ENCODE peak calls at places on chromosomes 13 and 19, in six cellular contexts. B, C, F, T, S and N are unnamed samples.

GRCh38 chr19:12937243-12938053 is 961 bp upstream of the CALR start:
- DNase-seq in B (no peak), C (peak), F (peak), T (no peak), S (no peak), N (no peak)

GRCh38 chr13:47178090-47178950 is 281.5 kb upstream of the HTR2A start:
- DNase-seq in B (no peak), C (no peak), F (no peak), T (no peak), S (no peak), N (no peak)

GRCh38 chr13:49097374-49097773 is 121.7 kb downstream of the FNDC3A start:
- DNase-seq in B (no peak), C (no peak), F (peak), T (no peak), S (no peak), N (no peak)

GRCh38 chr13:53408847-53409568 is 380.4 kb downstream of the OLFM4 start:
- DNase-seq in B (no peak), C (no peak), F (no peak), T (no peak), S (no peak), N (no peak)

GRCh38 chr19:5070922-5071321 is 102.0 kb downstream of the KDM4B start:
- DNase-seq in B (no peak), C (no peak), F (no peak), T (no peak), S (no peak), N (no peak)

GRCh38 chr13:102091231-102091630 is 310.6 kb downstream of the FGF14 start:
- DNase-seq in B (no peak), C (no peak), F (no peak), T (no peak), S (no peak), N (no peak)

GRCh38 chr13:21476893-21477472 is 17.9 kb upstream of the ZDHHC20 start:
- DNase-seq in B (peak), C (peak), F (peak), T (peak), S (peak), N (peak)

GRCh38 chr19:35206379-35206778 is 22.2 kb downstream of the FAM187B start:
- DNase-seq in B (no peak), C (no peak), F (no peak), T (peak), S (peak), N (no peak)

GRCh38 chr13:89748716-89749115 is 1598.8 kb upstream of the MIR17HG start:
- DNase-seq in B (no peak), C (no peak), F (no peak), T (no peak), S (no peak), N (no peak)

GRCh38 chr19:17379221-17379631 is 2.1 kb upstream of the PLVAP start:
- DNase-seq in B (no peak), C (no peak), F (no peak), T (no peak), S (no peak), N (no peak)

GRCh38 chr13:48500652-48501197 is 32.2 kb downstream of the RCBTB2 start:
- DNase-seq in B (no peak), C (no peak), F (peak), T (no peak), S (no peak), N (no peak)

GRCh38 chr19:42303876-42304275 is 1.5 kb upstream of the PAFAH1B3 start:
- DNase-seq in B (no peak), C (no peak), F (no peak), T (no peak), S (no peak), N (no peak)

GRCh38 chr13:108463365-108463764 is 166.0 kb upstream of the MYO16 start:
- DNase-seq in B (no peak), C (no peak), F (peak), T (no peak), S (no peak), N (no peak)

GRCh38 chr19:56324425-56324824 is 9.8 kb upstream of the ZSCAN5A start:
- DNase-seq in B (no peak), C (no peak), F (no peak), T (no peak), S (no peak), N (no peak)

GRCh38 chr19:18197306-18197705 is 4.3 kb downstream of the MPV17L2 start:
- DNase-seq in B (no peak), C (no peak), F (no peak), T (no peak), S (no peak), N (no peak)

GRCh38 chr19:32373614-32374295 is 28.3 kb downstream of the ZNF507 start:
- DNase-seq in B (peak), C (no peak), F (peak), T (no peak), S (no peak), N (peak)

GRCh38 chr13:113044431-113045114 is 61.0 kb upstream of the F7 start:
- DNase-seq in B (no peak), C (no peak), F (peak), T (no peak), S (no peak), N (no peak)

GRCh38 chr13:39226359-39226758 is 188.1 kb downstream of the NHLRC3 start:
- DNase-seq in B (peak), C (no peak), F (no peak), T (no peak), S (no peak), N (peak)

GRCh38 chr19:33302974-33303790 is 848 bp upstream of the CEBPA start:
- DNase-seq in B (peak), C (peak), F (peak), T (no peak), S (no peak), N (peak)

GRCh38 chr13:39634956-39635355 is 20.5 kb upstream of the COG6 start:
- DNase-seq in B (no peak), C (no peak), F (no peak), T (no peak), S (no peak), N (no peak)